ENCODE peak calls at places on chromosomes 4 and X, in eight cellular contexts. One of them, this sample, is unnamed.
A peak's percentile ranks its signal among the peaks of the same experiment; 100 is the strongest.

GRCh38 chr4:102319594-102319993 is 25.7 kb downstream of the SLC39A8 start:
- DNase-seq in Peyer's patch: no peak
- DNase-seq in endothelial cell of umbilical vein: peak; percentile 8
- DNase-seq in suprapubic skin: no peak
- DNase-seq in IMR-90: no peak
- DNase-seq in HepG2: no peak
- DNase-seq in breast epithelium: no peak
- DNase-seq in esophagus squamous epithelium: no peak
- DNase-seq in this sample: no peak

GRCh38 chr4:47641755-47642154 is 156.7 kb downstream of the ATP10D start:
- DNase-seq in HepG2: no peak
- DNase-seq in suprapubic skin: no peak
- DNase-seq in breast epithelium: no peak
- DNase-seq in esophagus squamous epithelium: no peak
- DNase-seq in Peyer's patch: no peak
- DNase-seq in IMR-90: peak; percentile 37
- DNase-seq in endothelial cell of umbilical vein: no peak
- DNase-seq in this sample: no peak

GRCh38 chr4:78581626-78582025 is 30.1 kb downstream of the ANXA3 start:
- DNase-seq in suprapubic skin: no peak
- DNase-seq in breast epithelium: no peak
- DNase-seq in endothelial cell of umbilical vein: no peak
- DNase-seq in Peyer's patch: no peak
- DNase-seq in HepG2: no peak
- DNase-seq in IMR-90: no peak
- DNase-seq in esophagus squamous epithelium: no peak
- DNase-seq in this sample: no peak

GRCh38 chr4:105631818-105632400 is 76.6 kb downstream of the INTS12 start:
- DNase-seq in Peyer's patch: no peak
- DNase-seq in esophagus squamous epithelium: no peak
- DNase-seq in HepG2: no peak
- DNase-seq in breast epithelium: no peak
- DNase-seq in IMR-90: no peak
- DNase-seq in endothelial cell of umbilical vein: no peak
- DNase-seq in suprapubic skin: no peak
- DNase-seq in this sample: no peak

GRCh38 chrX:38232287-38232686 is 11.6 kb upstream of the SRPX start:
- DNase-seq in Peyer's patch: no peak
- DNase-seq in endothelial cell of umbilical vein: no peak
- DNase-seq in suprapubic skin: no peak
- DNase-seq in IMR-90: peak; percentile 68
- DNase-seq in breast epithelium: no peak
- DNase-seq in esophagus squamous epithelium: no peak
- DNase-seq in HepG2: no peak
- DNase-seq in this sample: no peak

GRCh38 chr4:6500481-6501135 is 28.2 kb upstream of the PPP2R2C start:
- DNase-seq in endothelial cell of umbilical vein: no peak
- DNase-seq in HepG2: no peak
- DNase-seq in breast epithelium: no peak
- DNase-seq in IMR-90: no peak
- DNase-seq in Peyer's patch: no peak
- DNase-seq in esophagus squamous epithelium: no peak
- DNase-seq in suprapubic skin: peak; percentile 43
- DNase-seq in this sample: peak; percentile 59

GRCh38 chr4:20253272-20253798 is 1.6 kb downstream of the SLIT2 start:
- DNase-seq in Peyer's patch: no peak
- DNase-seq in breast epithelium: no peak
- DNase-seq in IMR-90: peak; percentile 15
- DNase-seq in endothelial cell of umbilical vein: peak; percentile 20
- DNase-seq in HepG2: no peak
- DNase-seq in suprapubic skin: no peak
- DNase-seq in esophagus squamous epithelium: no peak
- DNase-seq in this sample: no peak

GRCh38 chr4:146095091-146095690 is 80.3 kb upstream of the LSM6 start:
- DNase-seq in breast epithelium: no peak
- DNase-seq in suprapubic skin: no peak
- DNase-seq in endothelial cell of umbilical vein: peak; percentile 61
- DNase-seq in Peyer's patch: no peak
- DNase-seq in HepG2: peak; percentile 32
- DNase-seq in esophagus squamous epithelium: no peak
- DNase-seq in IMR-90: peak; percentile 65
- DNase-seq in this sample: no peak

GRCh38 chr4:84750260-84750955 is 167.5 kb downstream of the CDS1 start:
- DNase-seq in suprapubic skin: no peak
- DNase-seq in IMR-90: peak; percentile 65
- DNase-seq in endothelial cell of umbilical vein: peak; percentile 64
- DNase-seq in HepG2: peak; percentile 27
- DNase-seq in Peyer's patch: no peak
- DNase-seq in breast epithelium: no peak
- DNase-seq in esophagus squamous epithelium: no peak
- DNase-seq in this sample: no peak

GRCh38 chrX:83759872-83760271 is 101.1 kb upstream of the CYLC1 start:
- DNase-seq in HepG2: peak; percentile 6
- DNase-seq in Peyer's patch: no peak
- DNase-seq in IMR-90: peak; percentile 9
- DNase-seq in esophagus squamous epithelium: no peak
- DNase-seq in breast epithelium: no peak
- DNase-seq in endothelial cell of umbilical vein: no peak
- DNase-seq in suprapubic skin: no peak
- DNase-seq in this sample: no peak

GRCh38 chr4:151783867-151784266 is 23.1 kb upstream of the GATB start:
- DNase-seq in esophagus squamous epithelium: no peak
- DNase-seq in endothelial cell of umbilical vein: no peak
- DNase-seq in Peyer's patch: no peak
- DNase-seq in suprapubic skin: no peak
- DNase-seq in breast epithelium: no peak
- DNase-seq in HepG2: no peak
- DNase-seq in IMR-90: no peak
- DNase-seq in this sample: no peak

GRCh38 chrX:49054073-49054762 is 4.6 kb upstream of the CCDC120 start:
- DNase-seq in HepG2: no peak
- DNase-seq in suprapubic skin: no peak
- DNase-seq in esophagus squamous epithelium: no peak
- DNase-seq in IMR-90: no peak
- DNase-seq in breast epithelium: no peak
- DNase-seq in endothelial cell of umbilical vein: no peak
- DNase-seq in Peyer's patch: no peak
- DNase-seq in this sample: no peak

GRCh38 chrX:49058794-49059193 is at the start of gene CCDC120:
- DNase-seq in IMR-90: no peak
- DNase-seq in endothelial cell of umbilical vein: no peak
- DNase-seq in suprapubic skin: no peak
- DNase-seq in breast epithelium: peak; percentile 52
- DNase-seq in HepG2: no peak
- DNase-seq in esophagus squamous epithelium: no peak
- DNase-seq in Peyer's patch: peak; percentile 67
- DNase-seq in this sample: no peak

GRCh38 chrX:49053223-49054072 is 5.4 kb upstream of the CCDC120 start:
- DNase-seq in esophagus squamous epithelium: no peak
- DNase-seq in IMR-90: peak; percentile 43
- DNase-seq in breast epithelium: no peak
- DNase-seq in suprapubic skin: no peak
- DNase-seq in HepG2: peak; percentile 45
- DNase-seq in Peyer's patch: peak; percentile 61
- DNase-seq in endothelial cell of umbilical vein: peak; percentile 67
- DNase-seq in this sample: no peak
- TF ChIP-seq POLR2A in esophagus squamous epithelium: no peak
- TF ChIP-seq POLR2A in IMR-90: no peak
- TF ChIP-seq POLR2A in breast epithelium: no peak
- TF ChIP-seq POLR2A in suprapubic skin: no peak
- TF ChIP-seq POLR2A in HepG2: peak; percentile 54
- TF ChIP-seq POLR2A in Peyer's patch: no peak
- TF ChIP-seq POLR2A in endothelial cell of umbilical vein: no peak
- TF ChIP-seq POLR2A in this sample: no peak

DNA sequence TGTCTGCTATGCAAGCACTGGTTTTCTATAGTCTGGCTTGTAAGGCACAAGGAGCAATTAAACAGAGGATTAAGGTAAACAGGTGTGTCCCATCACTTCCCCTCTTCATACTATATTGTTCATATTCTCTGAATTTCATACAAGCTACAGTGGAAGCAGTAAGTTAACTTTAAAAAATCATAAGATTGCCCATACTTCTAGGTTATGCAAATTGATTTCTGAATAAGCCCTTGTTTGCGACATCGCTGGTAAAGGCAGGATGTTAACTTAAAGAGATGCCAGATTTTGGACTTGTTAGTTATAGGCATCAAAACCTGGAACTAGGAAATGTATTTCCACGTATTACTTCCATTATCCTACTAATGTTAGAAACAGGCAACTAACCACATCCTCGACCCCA is 1.0 kb upstream of the TMEM131L start:
- DNase-seq in endothelial cell of umbilical vein: no peak
- DNase-seq in HepG2: no peak
- DNase-seq in IMR-90: no peak
- DNase-seq in Peyer's patch: no peak
- DNase-seq in esophagus squamous epithelium: no peak
- DNase-seq in breast epithelium: no peak
- DNase-seq in suprapubic skin: no peak
- DNase-seq in this sample: no peak
- H3K4me3 ChIP-seq in endothelial cell of umbilical vein: no peak overlapping the region
- H3K4me3 ChIP-seq in HepG2: no peak overlapping the region
- H3K4me3 ChIP-seq in IMR-90: no peak overlapping the region
- H3K4me3 ChIP-seq in Peyer's patch: peak overlapping the region; percentile 66
- H3K4me3 ChIP-seq in esophagus squamous epithelium: peak overlapping the region; percentile 73
- H3K4me3 ChIP-seq in breast epithelium: peak overlapping the region; percentile 90
- H3K4me3 ChIP-seq in suprapubic skin: peak overlapping the region; percentile 95
- H3K4me3 ChIP-seq in this sample: no peak overlapping the region

DNA sequence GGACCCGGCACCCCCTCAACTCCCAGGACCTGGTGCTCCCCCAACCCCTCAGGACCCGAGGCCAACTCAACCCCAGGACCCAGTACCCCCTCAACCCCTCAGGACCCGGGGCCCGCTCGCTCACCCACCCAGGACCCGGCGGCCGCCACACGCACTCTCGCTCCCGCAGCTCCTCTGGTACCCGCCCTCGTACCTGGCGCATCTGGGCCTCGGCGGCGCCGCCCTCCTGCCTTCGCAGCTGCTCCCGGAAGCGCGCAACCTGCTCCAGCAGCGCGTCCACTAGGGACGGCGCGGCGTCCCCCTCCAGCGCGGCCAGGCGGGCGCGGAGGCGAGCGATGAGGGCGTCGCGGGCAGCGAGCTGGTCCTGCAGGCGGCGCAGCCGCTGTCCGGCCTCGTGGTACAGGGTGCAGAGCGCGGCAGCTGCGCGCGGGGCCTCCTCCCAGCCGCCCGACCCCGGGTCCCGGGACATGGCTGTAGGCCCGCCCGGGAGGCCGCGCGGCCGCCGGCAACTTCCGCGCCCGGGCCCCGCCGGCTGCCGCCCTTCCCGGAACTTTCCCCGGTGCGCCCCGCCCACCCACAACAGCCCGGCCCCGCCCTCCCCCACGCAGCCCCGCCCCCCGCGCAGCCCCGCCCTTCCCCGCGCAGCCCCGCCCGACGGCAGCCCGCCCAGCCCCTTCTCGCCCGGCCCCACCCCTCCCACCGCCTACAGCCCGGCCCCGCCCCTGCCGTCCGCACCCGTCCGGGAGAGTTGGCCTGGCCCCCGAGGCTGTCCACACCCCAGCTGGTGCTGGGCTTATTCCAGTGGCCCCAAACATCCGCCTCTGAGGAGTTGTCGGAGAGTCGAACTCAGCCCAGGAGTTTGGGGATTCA is at the start of gene TNIP2:
- DNase-seq in suprapubic skin: peak; percentile 95
- DNase-seq in endothelial cell of umbilical vein: peak; percentile 75
- DNase-seq in esophagus squamous epithelium: peak; percentile 42
- DNase-seq in Peyer's patch: peak; percentile 94
- DNase-seq in HepG2: peak; percentile 64
- DNase-seq in IMR-90: peak; percentile 73
- DNase-seq in breast epithelium: peak; percentile 59
- DNase-seq in this sample: peak; percentile 78
- TF ChIP-seq CTCF in suprapubic skin: no peak
- TF ChIP-seq CTCF in endothelial cell of umbilical vein: peak; percentile 26
- TF ChIP-seq CTCF in esophagus squamous epithelium: peak; percentile 29
- TF ChIP-seq CTCF in Peyer's patch: peak; percentile 29
- TF ChIP-seq CTCF in HepG2: peak; percentile 50
- TF ChIP-seq CTCF in IMR-90: peak; percentile 46
- TF ChIP-seq CTCF in breast epithelium: no peak
- TF ChIP-seq CTCF in this sample: no peak

DNA sequence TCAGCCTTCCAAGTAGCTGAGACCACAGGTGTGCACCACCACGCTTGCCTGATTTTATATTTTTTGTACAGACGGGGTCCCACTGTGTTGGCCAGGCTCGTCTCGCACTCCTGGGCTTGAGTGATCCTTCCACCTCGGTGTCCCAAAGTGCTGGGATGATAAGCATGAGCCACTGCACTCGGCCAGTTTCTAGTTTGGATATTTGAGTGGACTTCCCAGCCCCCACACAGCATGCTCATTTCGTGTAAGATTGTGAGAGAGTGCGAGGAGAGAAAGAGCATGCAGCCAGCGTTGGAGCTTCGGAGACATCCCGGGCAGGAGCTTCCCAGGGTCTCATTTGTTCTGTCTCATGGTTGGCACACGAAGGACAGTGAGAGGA is 31.8 kb downstream of the ARSD start:
- DNase-seq in HepG2: no peak
- DNase-seq in Peyer's patch: no peak
- DNase-seq in endothelial cell of umbilical vein: no peak
- DNase-seq in suprapubic skin: no peak
- DNase-seq in IMR-90: no peak
- DNase-seq in breast epithelium: no peak
- DNase-seq in esophagus squamous epithelium: no peak
- DNase-seq in this sample: no peak
- TF ChIP-seq POLR2A in HepG2: no peak
- TF ChIP-seq POLR2A in Peyer's patch: no peak
- TF ChIP-seq POLR2A in endothelial cell of umbilical vein: no peak
- TF ChIP-seq POLR2A in suprapubic skin: no peak
- TF ChIP-seq POLR2A in IMR-90: no peak
- TF ChIP-seq POLR2A in breast epithelium: no peak
- TF ChIP-seq POLR2A in esophagus squamous epithelium: no peak
- TF ChIP-seq POLR2A in this sample: no peak

This sample was measured in lower leg skin.